ENCODE peak calls at places on chromosomes 11 and 22, in seven cellular contexts. U is progenitor cell of endocrine pancreas, N is lower lobe of right lung, D is AG08396, Q is WTC11, H is astrocyte of the spinal cord, P is mucosa of gallbladder. O is an unnamed sample.

GRCh38 chr11:73404048-73404447 is 27.8 kb downstream of the RELT start:
- DNase-seq in U (no peak), D (peak), H (peak), P (peak), N (peak), Q (peak), O (no peak)

GRCh38 chr11:134026655-134027343 is 42.1 kb upstream of the JAM3 start:
- DNase-seq in N (no peak), D (no peak), U (peak), P (no peak), H (no peak), Q (peak), O (no peak)

GRCh38 chr11:58286249-58286648 is 18.2 kb upstream of the OR10W1 start:
- DNase-seq in Q (no peak), N (no peak), D (peak), P (no peak), H (peak), U (no peak), O (no peak)

GRCh38 chr11:96339704-96340554 is 3.1 kb downstream of the MAML2 start:
- DNase-seq in H (peak), U (no peak), N (no peak), Q (no peak), D (peak), P (no peak), O (no peak)

GRCh38 chr11:111327908-111328624 is 29.7 kb downstream of the POU2AF3 start:
- DNase-seq in N (peak), H (no peak), U (no peak), D (no peak), P (peak), Q (no peak), O (no peak)

GRCh38 chr22:46666577-46667244 is 46.5 kb downstream of the GRAMD4 start:
- DNase-seq in N (no peak), P (no peak), U (no peak), Q (no peak), D (no peak), H (no peak), O (no peak)

GRCh38 chr22:48745842-48746788 is 1081.6 kb downstream of the BRD1 start:
- DNase-seq in U (peak), P (peak), Q (peak), D (no peak), N (no peak), H (no peak), O (no peak)

GRCh38 chr11:465896-466538 is 15.9 kb downstream of the PTDSS2 start:
- DNase-seq in U (no peak), Q (no peak), N (no peak), D (no peak), H (no peak), P (no peak), O (no peak)

GRCh38 chr22:20080776-20081654 is 974 bp downstream of the DGCR8 start:
- DNase-seq in Q (no peak), D (peak), H (peak), U (peak), N (peak), P (no peak), O (no peak)

GRCh38 chr22:42820075-42820763 is 36.9 kb downstream of the ARFGAP3 start:
- DNase-seq in U (no peak), D (peak), Q (no peak), H (peak), N (no peak), P (no peak), O (no peak)

GRCh38 chr11:18277560-18278271 is 11.7 kb downstream of the SAA1 start:
- DNase-seq in D (no peak), U (no peak), N (no peak), Q (no peak), P (no peak), H (no peak), O (no peak)

GRCh38 chr11:117279711-117280376 is 11.3 kb upstream of the BACE1-AS start:
- DNase-seq in P (no peak), H (no peak), N (no peak), D (no peak), Q (no peak), U (no peak), O (no peak)

GRCh38 chr11:112156594-112157273 is 7.2 kb downstream of the IL18 start:
- DNase-seq in U (no peak), D (no peak), H (no peak), N (no peak), Q (no peak), P (no peak), O (no peak)

GRCh38 chr11:22466809-22467208 is 128.6 kb downstream of the SLC17A6 start:
- DNase-seq in H (peak), N (no peak), Q (no peak), U (no peak), D (peak), P (no peak), O (no peak)

GRCh38 chr11:14078941-14079522 is 116.5 kb downstream of the SPON1 start:
- DNase-seq in U (no peak), P (no peak), Q (no peak), H (no peak), D (no peak), N (no peak), O (no peak)

GRCh38 chr22:26432619-26433311 is 3.7 kb downstream of the ASPHD2 start:
- DNase-seq in N (no peak), Q (no peak), D (no peak), U (no peak), H (no peak), P (no peak), O (no peak)

GRCh38 chr22:44497218-44497903 is 672 bp downstream of the RTL6 start:
- DNase-seq in N (no peak), D (peak), P (no peak), H (peak), Q (peak), U (no peak), O (no peak)

GRCh38 chr11:19995131-19995530 is 165.1 kb downstream of the DBX1 start:
- DNase-seq in H (peak), U (no peak), N (no peak), Q (no peak), D (peak), P (no peak), O (no peak)

GRCh38 chr22:31681625-31682345 is 19.8 kb upstream of the PISD start:
- DNase-seq in P (no peak), U (no peak), D (peak), N (no peak), H (peak), Q (no peak), O (no peak)

GRCh38 chr22:26669060-26669481 is 11.7 kb downstream of the MIAT start:
- DNase-seq in N (no peak), D (peak), U (no peak), Q (peak), P (no peak), H (peak), O (no peak)

GRCh38 chr11:69089258-69089657 is 40.5 kb downstream of the TPCN2 start:
- DNase-seq in N (no peak), U (no peak), D (peak), H (peak), Q (no peak), P (peak), O (no peak)

GRCh38 chr11:75347781-75348613 is 3.5 kb downstream of the ARRB1 start:
- DNase-seq in Q (no peak), P (peak), H (peak), N (no peak), D (peak), U (no peak), O (no peak)

GRCh38 chr22:23789121-23789520 is 2.4 kb downstream of the SMARCB1 start:
- DNase-seq in U (no peak), D (no peak), N (no peak), H (no peak), P (no peak), Q (no peak), O (no peak)